ENCODE peak calls at places on chromosomes 12 and 14, in ten cellular contexts. One of them, this sample, is unnamed.
A peak's percentile ranks its signal among the peaks of the same experiment; 100 is the strongest.

GRCh38 chr14:96184737-96185136 is 19.9 kb upstream of the BDKRB2 start:
- DNase-seq in stomach: no peak
- DNase-seq in caudate nucleus: no peak
- DNase-seq in T-helper 1 cell: no peak
- DNase-seq in H7: no peak
- DNase-seq in AML-193: no peak
- DNase-seq in non-pigmented ciliary epithelial cell: no peak
- DNase-seq in A172: no peak
- DNase-seq in T-helper 9 cell: no peak
- DNase-seq in activated CD4-positive, CD25-positive, alpha-beta regulatory T cell treated with anti-CD3 and anti-CD28 coated beads, Interleukin-2, amount 50 U/mL, for 72 hours: no peak
- DNase-seq in this sample: no peak

GRCh38 chr14:53938126-53938671 is 18.4 kb downstream of the BMP4 start:
- DNase-seq in stomach: no peak
- DNase-seq in caudate nucleus: no peak
- DNase-seq in T-helper 1 cell: no peak
- DNase-seq in H7: no peak
- DNase-seq in AML-193: no peak
- DNase-seq in non-pigmented ciliary epithelial cell: no peak
- DNase-seq in A172: no peak
- DNase-seq in T-helper 9 cell: no peak
- DNase-seq in activated CD4-positive, CD25-positive, alpha-beta regulatory T cell treated with anti-CD3 and anti-CD28 coated beads, Interleukin-2, amount 50 U/mL, for 72 hours: no peak
- DNase-seq in this sample: no peak

GRCh38 chr14:55130194-55130550 is 1.1 kb downstream of the LGALS3 start:
- DNase-seq in stomach: peak; percentile 44
- DNase-seq in caudate nucleus: no peak
- DNase-seq in T-helper 1 cell: no peak
- DNase-seq in H7: peak; percentile 69
- DNase-seq in AML-193: no peak
- DNase-seq in non-pigmented ciliary epithelial cell: no peak
- DNase-seq in A172: peak; percentile 26
- DNase-seq in T-helper 9 cell: no peak
- DNase-seq in activated CD4-positive, CD25-positive, alpha-beta regulatory T cell treated with anti-CD3 and anti-CD28 coated beads, Interleukin-2, amount 50 U/mL, for 72 hours: no peak
- DNase-seq in this sample: no peak

GRCh38 chr12:1527789-1528188 is 66.6 kb downstream of the FBXL14 start:
- DNase-seq in stomach: no peak
- DNase-seq in caudate nucleus: no peak
- DNase-seq in T-helper 1 cell: no peak
- DNase-seq in H7: no peak
- DNase-seq in AML-193: no peak
- DNase-seq in non-pigmented ciliary epithelial cell: peak; percentile 66
- DNase-seq in A172: peak; percentile 70
- DNase-seq in T-helper 9 cell: no peak
- DNase-seq in activated CD4-positive, CD25-positive, alpha-beta regulatory T cell treated with anti-CD3 and anti-CD28 coated beads, Interleukin-2, amount 50 U/mL, for 72 hours: no peak
- DNase-seq in this sample: no peak

GRCh38 chr12:10701226-10701681 is 21.9 kb downstream of the YBX3 start:
- DNase-seq in stomach: no peak
- DNase-seq in caudate nucleus: no peak
- DNase-seq in T-helper 1 cell: no peak
- DNase-seq in H7: no peak
- DNase-seq in AML-193: no peak
- DNase-seq in non-pigmented ciliary epithelial cell: no peak
- DNase-seq in A172: no peak
- DNase-seq in T-helper 9 cell: no peak
- DNase-seq in activated CD4-positive, CD25-positive, alpha-beta regulatory T cell treated with anti-CD3 and anti-CD28 coated beads, Interleukin-2, amount 50 U/mL, for 72 hours: no peak
- DNase-seq in this sample: no peak

GRCh38 chr12:46268349-46268616 is 560 bp downstream of the SLC38A1 start:
- DNase-seq in stomach: no peak
- DNase-seq in caudate nucleus: no peak
- DNase-seq in T-helper 1 cell: no peak
- DNase-seq in H7: no peak
- DNase-seq in AML-193: no peak
- DNase-seq in non-pigmented ciliary epithelial cell: no peak
- DNase-seq in A172: no peak
- DNase-seq in T-helper 9 cell: peak; percentile 28
- DNase-seq in activated CD4-positive, CD25-positive, alpha-beta regulatory T cell treated with anti-CD3 and anti-CD28 coated beads, Interleukin-2, amount 50 U/mL, for 72 hours: no peak
- DNase-seq in this sample: no peak

GRCh38 chr12:130491421-130492357 is 154.0 kb downstream of the PIWIL1 start:
- DNase-seq in stomach: no peak
- DNase-seq in caudate nucleus: no peak
- DNase-seq in T-helper 1 cell: no peak
- DNase-seq in H7: no peak
- DNase-seq in AML-193: no peak
- DNase-seq in non-pigmented ciliary epithelial cell: no peak
- DNase-seq in A172: no peak
- DNase-seq in T-helper 9 cell: no peak
- DNase-seq in activated CD4-positive, CD25-positive, alpha-beta regulatory T cell treated with anti-CD3 and anti-CD28 coated beads, Interleukin-2, amount 50 U/mL, for 72 hours: no peak
- DNase-seq in this sample: no peak

GRCh38 chr14:68585690-68586089 is 207.2 kb downstream of the ZFP36L1 start:
- DNase-seq in stomach: no peak
- DNase-seq in caudate nucleus: no peak
- DNase-seq in T-helper 1 cell: no peak
- DNase-seq in H7: no peak
- DNase-seq in AML-193: no peak
- DNase-seq in non-pigmented ciliary epithelial cell: no peak
- DNase-seq in A172: no peak
- DNase-seq in T-helper 9 cell: no peak
- DNase-seq in activated CD4-positive, CD25-positive, alpha-beta regulatory T cell treated with anti-CD3 and anti-CD28 coated beads, Interleukin-2, amount 50 U/mL, for 72 hours: no peak
- DNase-seq in this sample: no peak

GRCh38 chr12:50220357-50221061 is 53.3 kb upstream of the CERS5 start:
- DNase-seq in stomach: no peak
- DNase-seq in caudate nucleus: no peak
- DNase-seq in T-helper 1 cell: no peak
- DNase-seq in H7: no peak
- DNase-seq in AML-193: peak; percentile 37
- DNase-seq in non-pigmented ciliary epithelial cell: no peak
- DNase-seq in A172: peak; percentile 48
- DNase-seq in T-helper 9 cell: no peak
- DNase-seq in activated CD4-positive, CD25-positive, alpha-beta regulatory T cell treated with anti-CD3 and anti-CD28 coated beads, Interleukin-2, amount 50 U/mL, for 72 hours: no peak
- DNase-seq in this sample: peak; percentile 41

GRCh38 chr12:31574803-31575573 is 15.9 kb downstream of the DENND5B start:
- DNase-seq in stomach: no peak
- DNase-seq in caudate nucleus: no peak
- DNase-seq in T-helper 1 cell: no peak
- DNase-seq in H7: no peak
- DNase-seq in AML-193: peak; percentile 1
- DNase-seq in non-pigmented ciliary epithelial cell: no peak
- DNase-seq in A172: no peak
- DNase-seq in T-helper 9 cell: no peak
- DNase-seq in activated CD4-positive, CD25-positive, alpha-beta regulatory T cell treated with anti-CD3 and anti-CD28 coated beads, Interleukin-2, amount 50 U/mL, for 72 hours: no peak
- DNase-seq in this sample: no peak

GRCh38 chr12:109962388-109962787 is 33.8 kb downstream of the GIT2 start:
- DNase-seq in stomach: no peak
- DNase-seq in caudate nucleus: no peak
- DNase-seq in T-helper 1 cell: no peak
- DNase-seq in H7: no peak
- DNase-seq in AML-193: no peak
- DNase-seq in non-pigmented ciliary epithelial cell: no peak
- DNase-seq in A172: peak; percentile 41
- DNase-seq in T-helper 9 cell: no peak
- DNase-seq in activated CD4-positive, CD25-positive, alpha-beta regulatory T cell treated with anti-CD3 and anti-CD28 coated beads, Interleukin-2, amount 50 U/mL, for 72 hours: no peak
- DNase-seq in this sample: no peak

GRCh38 chr14:34049769-34050168 is 98.9 kb upstream of the EGLN3 start:
- DNase-seq in stomach: no peak
- DNase-seq in caudate nucleus: no peak
- DNase-seq in T-helper 1 cell: no peak
- DNase-seq in H7: no peak
- DNase-seq in AML-193: no peak
- DNase-seq in non-pigmented ciliary epithelial cell: no peak
- DNase-seq in A172: no peak
- DNase-seq in T-helper 9 cell: no peak
- DNase-seq in activated CD4-positive, CD25-positive, alpha-beta regulatory T cell treated with anti-CD3 and anti-CD28 coated beads, Interleukin-2, amount 50 U/mL, for 72 hours: no peak
- DNase-seq in this sample: no peak

GRCh38 chr14:71403673-71404072 is 496.4 kb downstream of the PCNX1 start:
- DNase-seq in stomach: no peak
- DNase-seq in caudate nucleus: no peak
- DNase-seq in T-helper 1 cell: no peak
- DNase-seq in H7: no peak
- DNase-seq in AML-193: peak; percentile 73
- DNase-seq in non-pigmented ciliary epithelial cell: no peak
- DNase-seq in A172: no peak
- DNase-seq in T-helper 9 cell: no peak
- DNase-seq in activated CD4-positive, CD25-positive, alpha-beta regulatory T cell treated with anti-CD3 and anti-CD28 coated beads, Interleukin-2, amount 50 U/mL, for 72 hours: no peak
- DNase-seq in this sample: peak; percentile 46

GRCh38 chr12:108446766-108447165 is 68.3 kb upstream of the FICD start:
- DNase-seq in stomach: no peak
- DNase-seq in caudate nucleus: no peak
- DNase-seq in T-helper 1 cell: no peak
- DNase-seq in H7: no peak
- DNase-seq in AML-193: no peak
- DNase-seq in non-pigmented ciliary epithelial cell: no peak
- DNase-seq in A172: no peak
- DNase-seq in T-helper 9 cell: no peak
- DNase-seq in activated CD4-positive, CD25-positive, alpha-beta regulatory T cell treated with anti-CD3 and anti-CD28 coated beads, Interleukin-2, amount 50 U/mL, for 72 hours: no peak
- DNase-seq in this sample: no peak

GRCh38 chr14:54350196-54350595 is 46.6 kb upstream of the CDKN3 start:
- DNase-seq in stomach: no peak
- DNase-seq in caudate nucleus: no peak
- DNase-seq in T-helper 1 cell: no peak
- DNase-seq in H7: no peak
- DNase-seq in AML-193: no peak
- DNase-seq in non-pigmented ciliary epithelial cell: no peak
- DNase-seq in A172: no peak
- DNase-seq in T-helper 9 cell: no peak
- DNase-seq in activated CD4-positive, CD25-positive, alpha-beta regulatory T cell treated with anti-CD3 and anti-CD28 coated beads, Interleukin-2, amount 50 U/mL, for 72 hours: no peak
- DNase-seq in this sample: no peak

GRCh38 chr12:89225401-89225800 is 126.9 kb downstream of the DUSP6 start:
- DNase-seq in stomach: no peak
- DNase-seq in caudate nucleus: no peak
- DNase-seq in T-helper 1 cell: no peak
- DNase-seq in H7: no peak
- DNase-seq in AML-193: no peak
- DNase-seq in non-pigmented ciliary epithelial cell: peak; percentile 59
- DNase-seq in A172: peak; percentile 64
- DNase-seq in T-helper 9 cell: peak; percentile 43
- DNase-seq in activated CD4-positive, CD25-positive, alpha-beta regulatory T cell treated with anti-CD3 and anti-CD28 coated beads, Interleukin-2, amount 50 U/mL, for 72 hours: peak; percentile 54
- DNase-seq in this sample: no peak

GRCh38 chr12:2101359-2101758 is 48.6 kb downstream of the CACNA1C start:
- DNase-seq in stomach: no peak
- DNase-seq in caudate nucleus: no peak
- DNase-seq in T-helper 1 cell: no peak
- DNase-seq in H7: peak; percentile 53
- DNase-seq in AML-193: no peak
- DNase-seq in non-pigmented ciliary epithelial cell: no peak
- DNase-seq in A172: no peak
- DNase-seq in T-helper 9 cell: no peak
- DNase-seq in activated CD4-positive, CD25-positive, alpha-beta regulatory T cell treated with anti-CD3 and anti-CD28 coated beads, Interleukin-2, amount 50 U/mL, for 72 hours: no peak
- DNase-seq in this sample: no peak

GRCh38 chr14:31270196-31270772 is 62.7 kb upstream of the HECTD1 start:
- DNase-seq in stomach: no peak
- DNase-seq in caudate nucleus: no peak
- DNase-seq in T-helper 1 cell: no peak
- DNase-seq in H7: peak; percentile 23
- DNase-seq in AML-193: no peak
- DNase-seq in non-pigmented ciliary epithelial cell: no peak
- DNase-seq in A172: no peak
- DNase-seq in T-helper 9 cell: no peak
- DNase-seq in activated CD4-positive, CD25-positive, alpha-beta regulatory T cell treated with anti-CD3 and anti-CD28 coated beads, Interleukin-2, amount 50 U/mL, for 72 hours: peak; percentile 31
- DNase-seq in this sample: peak; percentile 40

GRCh38 chr12:109191621-109192250 is 75.3 kb downstream of the ACACB start:
- DNase-seq in stomach: no peak
- DNase-seq in caudate nucleus: no peak
- DNase-seq in T-helper 1 cell: no peak
- DNase-seq in H7: no peak
- DNase-seq in AML-193: no peak
- DNase-seq in non-pigmented ciliary epithelial cell: no peak
- DNase-seq in A172: peak; percentile 57
- DNase-seq in T-helper 9 cell: no peak
- DNase-seq in activated CD4-positive, CD25-positive, alpha-beta regulatory T cell treated with anti-CD3 and anti-CD28 coated beads, Interleukin-2, amount 50 U/mL, for 72 hours: no peak
- DNase-seq in this sample: no peak

GRCh38 chr12:24838531-24838950 is 110.4 kb downstream of the BCAT1 start:
- DNase-seq in stomach: no peak
- DNase-seq in caudate nucleus: no peak
- DNase-seq in T-helper 1 cell: no peak
- DNase-seq in H7: no peak
- DNase-seq in AML-193: peak; percentile 82
- DNase-seq in non-pigmented ciliary epithelial cell: no peak
- DNase-seq in A172: no peak
- DNase-seq in T-helper 9 cell: no peak
- DNase-seq in activated CD4-positive, CD25-positive, alpha-beta regulatory T cell treated with anti-CD3 and anti-CD28 coated beads, Interleukin-2, amount 50 U/mL, for 72 hours: no peak
- DNase-seq in this sample: no peak

GRCh38 chr12:105358789-105359188 is 28.3 kb downstream of the C12orf75 start:
- DNase-seq in stomach: no peak
- DNase-seq in caudate nucleus: no peak
- DNase-seq in T-helper 1 cell: no peak
- DNase-seq in H7: no peak
- DNase-seq in AML-193: no peak
- DNase-seq in non-pigmented ciliary epithelial cell: no peak
- DNase-seq in A172: no peak
- DNase-seq in T-helper 9 cell: no peak
- DNase-seq in activated CD4-positive, CD25-positive, alpha-beta regulatory T cell treated with anti-CD3 and anti-CD28 coated beads, Interleukin-2, amount 50 U/mL, for 72 hours: no peak
- DNase-seq in this sample: no peak

GRCh38 chr12:116601524-116601923 is 42.3 kb downstream of the MAP1LC3B2 start:
- DNase-seq in stomach: no peak
- DNase-seq in caudate nucleus: no peak
- DNase-seq in T-helper 1 cell: no peak
- DNase-seq in H7: no peak
- DNase-seq in AML-193: no peak
- DNase-seq in non-pigmented ciliary epithelial cell: no peak
- DNase-seq in A172: peak; percentile 58
- DNase-seq in T-helper 9 cell: no peak
- DNase-seq in activated CD4-positive, CD25-positive, alpha-beta regulatory T cell treated with anti-CD3 and anti-CD28 coated beads, Interleukin-2, amount 50 U/mL, for 72 hours: no peak
- DNase-seq in this sample: no peak

GRCh38 chr14:99413172-99413571 is 67.5 kb downstream of the SETD3 start:
- DNase-seq in stomach: no peak
- DNase-seq in caudate nucleus: no peak
- DNase-seq in T-helper 1 cell: no peak
- DNase-seq in H7: no peak
- DNase-seq in AML-193: no peak
- DNase-seq in non-pigmented ciliary epithelial cell: no peak
- DNase-seq in A172: no peak
- DNase-seq in T-helper 9 cell: no peak
- DNase-seq in activated CD4-positive, CD25-positive, alpha-beta regulatory T cell treated with anti-CD3 and anti-CD28 coated beads, Interleukin-2, amount 50 U/mL, for 72 hours: no peak
- DNase-seq in this sample: no peak

GRCh38 chr12:40632933-40633332 is 59.3 kb upstream of the CNTN1 start:
- DNase-seq in stomach: no peak
- DNase-seq in caudate nucleus: no peak
- DNase-seq in T-helper 1 cell: no peak
- DNase-seq in H7: no peak
- DNase-seq in AML-193: no peak
- DNase-seq in non-pigmented ciliary epithelial cell: no peak
- DNase-seq in A172: no peak
- DNase-seq in T-helper 9 cell: no peak
- DNase-seq in activated CD4-positive, CD25-positive, alpha-beta regulatory T cell treated with anti-CD3 and anti-CD28 coated beads, Interleukin-2, amount 50 U/mL, for 72 hours: no peak
- DNase-seq in this sample: no peak

GRCh38 chr12:6030081-6030480 is 85.0 kb upstream of the ANO2 start:
- DNase-seq in stomach: no peak
- DNase-seq in caudate nucleus: no peak
- DNase-seq in T-helper 1 cell: no peak
- DNase-seq in H7: peak; percentile 8
- DNase-seq in AML-193: no peak
- DNase-seq in non-pigmented ciliary epithelial cell: no peak
- DNase-seq in A172: no peak
- DNase-seq in T-helper 9 cell: no peak
- DNase-seq in activated CD4-positive, CD25-positive, alpha-beta regulatory T cell treated with anti-CD3 and anti-CD28 coated beads, Interleukin-2, amount 50 U/mL, for 72 hours: no peak
- DNase-seq in this sample: no peak

This sample was measured in NAMALWA.